ENCODE peak calls at places on chromosomes 2 and 18, in five cellular contexts. One of them, this sample, is unnamed.
A peak's percentile ranks its signal among the peaks of the same experiment; 100 is the strongest.

GRCh38 chr18:31499157-31499524 is 1.2 kb downstream of the DSG2 start:
- DNase-seq in GM10248: no peak
- DNase-seq in nephron progenitor cell: no peak
- DNase-seq in neuronal stem cell: no peak
- DNase-seq in osteocyte: no peak
- DNase-seq in this sample: no peak

GRCh38 chr2:72415256-72415655 is 267.6 kb upstream of the CYP26B1 start:
- DNase-seq in GM10248: no peak
- DNase-seq in nephron progenitor cell: no peak
- DNase-seq in neuronal stem cell: no peak
- DNase-seq in osteocyte: no peak
- DNase-seq in this sample: no peak

GRCh38 chr2:46521215-46521683 is 41.9 kb downstream of the TMEM247 start:
- DNase-seq in neuronal stem cell: no peak
- DNase-seq in nephron progenitor cell: no peak
- DNase-seq in osteocyte: no peak
- DNase-seq in GM10248: no peak
- DNase-seq in this sample: no peak

GRCh38 chr18:24799176-24799575 is 338.7 kb downstream of the HRH4 start:
- DNase-seq in neuronal stem cell: no peak
- DNase-seq in nephron progenitor cell: no peak
- DNase-seq in GM10248: no peak
- DNase-seq in osteocyte: no peak
- DNase-seq in this sample: no peak

GRCh38 chr2:203682688-203683130 is 23.7 kb upstream of the CD28 start:
- DNase-seq in osteocyte: no peak
- DNase-seq in neuronal stem cell: no peak
- DNase-seq in GM10248: no peak
- DNase-seq in nephron progenitor cell: no peak
- DNase-seq in this sample: no peak

GRCh38 chr2:14781148-14781547 is 148.6 kb downstream of the LRATD1 start:
- DNase-seq in osteocyte: no peak
- DNase-seq in neuronal stem cell: no peak
- DNase-seq in nephron progenitor cell: no peak
- DNase-seq in GM10248: no peak
- DNase-seq in this sample: no peak

GRCh38 chr2:12931211-12931844 is 214.6 kb downstream of the TRIB2 start:
- DNase-seq in neuronal stem cell: no peak
- DNase-seq in nephron progenitor cell: peak; percentile 8
- DNase-seq in GM10248: peak; percentile 22
- DNase-seq in osteocyte: no peak
- DNase-seq in this sample: no peak

GRCh38 chr18:37274988-37275590 is 290.5 kb downstream of the CELF4 start:
- DNase-seq in GM10248: no peak
- DNase-seq in nephron progenitor cell: no peak
- DNase-seq in osteocyte: no peak
- DNase-seq in neuronal stem cell: no peak
- DNase-seq in this sample: no peak

GRCh38 chr18:8849696-8850095 is 144.3 kb downstream of the MTCL1 start:
- DNase-seq in osteocyte: no peak
- DNase-seq in neuronal stem cell: no peak
- DNase-seq in GM10248: no peak
- DNase-seq in nephron progenitor cell: no peak
- DNase-seq in this sample: no peak

GRCh38 chr2:160363961-160364733 is 129.5 kb downstream of the RBMS1 start:
- DNase-seq in osteocyte: no peak
- DNase-seq in neuronal stem cell: no peak
- DNase-seq in GM10248: no peak
- DNase-seq in nephron progenitor cell: no peak
- DNase-seq in this sample: no peak

GRCh38 chr2:10446631-10447030 is 1.5 kb downstream of the ODC1 start:
- DNase-seq in nephron progenitor cell: no peak
- DNase-seq in GM10248: no peak
- DNase-seq in osteocyte: no peak
- DNase-seq in neuronal stem cell: no peak
- DNase-seq in this sample: no peak

GRCh38 chr2:146572598-146572997 is 1272.2 kb upstream of the ACVR2A start:
- DNase-seq in neuronal stem cell: no peak
- DNase-seq in osteocyte: no peak
- DNase-seq in nephron progenitor cell: no peak
- DNase-seq in GM10248: no peak
- DNase-seq in this sample: no peak

GRCh38 chr2:10547011-10547410 is 98.9 kb upstream of the ODC1 start:
- DNase-seq in osteocyte: no peak
- DNase-seq in nephron progenitor cell: no peak
- DNase-seq in GM10248: no peak
- DNase-seq in neuronal stem cell: no peak
- DNase-seq in this sample: no peak

GRCh38 chr18:59220784-59221765 is 1.1 kb downstream of the GRP start:
- DNase-seq in osteocyte: no peak
- DNase-seq in GM10248: no peak
- DNase-seq in nephron progenitor cell: peak; percentile 43
- DNase-seq in neuronal stem cell: no peak
- DNase-seq in this sample: no peak

GRCh38 chr2:165637396-165637795 is 156.7 kb downstream of the GALNT3 start:
- DNase-seq in nephron progenitor cell: no peak
- DNase-seq in GM10248: no peak
- DNase-seq in neuronal stem cell: no peak
- DNase-seq in osteocyte: no peak
- DNase-seq in this sample: no peak

GRCh38 chr2:19748073-19748375 is 153.8 kb downstream of the TTC32 start:
- DNase-seq in nephron progenitor cell: no peak
- DNase-seq in osteocyte: no peak
- DNase-seq in GM10248: no peak
- DNase-seq in neuronal stem cell: no peak
- DNase-seq in this sample: no peak

GRCh38 chr2:126793885-126794613 is 104.6 kb upstream of the TEX51 start:
- DNase-seq in GM10248: no peak
- DNase-seq in nephron progenitor cell: no peak
- DNase-seq in neuronal stem cell: no peak
- DNase-seq in osteocyte: peak; percentile 30
- DNase-seq in this sample: no peak

GRCh38 chr2:36408198-36408703 is 52.7 kb downstream of the CRIM1 start:
- DNase-seq in GM10248: no peak
- DNase-seq in osteocyte: no peak
- DNase-seq in nephron progenitor cell: no peak
- DNase-seq in neuronal stem cell: peak; percentile 39
- DNase-seq in this sample: no peak

GRCh38 chr2:143558665-143559064 is 429.4 kb downstream of the ARHGAP15 start:
- DNase-seq in nephron progenitor cell: no peak
- DNase-seq in neuronal stem cell: no peak
- DNase-seq in osteocyte: no peak
- DNase-seq in GM10248: no peak
- DNase-seq in this sample: no peak

This sample was measured in RWPE2.